ENCODE peak calls at places on chromosomes 5 and 9, in seven cellular contexts. One of them, this sample, is unnamed.

GRCh38 chr9:96554801-96555566 is 64.7 kb downstream of the CDC14B start:
- DNase-seq in SK-N-SH: no peak
- DNase-seq in A549: no peak
- DNase-seq in tibial nerve: no peak
- DNase-seq in stomach: no peak
- DNase-seq in esophagus muscularis mucosa: no peak
- DNase-seq in GM12878: no peak
- DNase-seq in this sample: no peak

GRCh38 chr9:92728831-92729734 is 35.5 kb downstream of the BICD2 start:
- DNase-seq in esophagus muscularis mucosa: no peak
- DNase-seq in A549: no peak
- DNase-seq in tibial nerve: no peak
- DNase-seq in GM12878: no peak
- DNase-seq in SK-N-SH: peak; percentile 77
- DNase-seq in stomach: peak; percentile 25
- DNase-seq in this sample: no peak

GRCh38 chr9:16867571-16868311 is 2.7 kb downstream of the BNC2 start:
- DNase-seq in SK-N-SH: no peak
- DNase-seq in GM12878: no peak
- DNase-seq in stomach: no peak
- DNase-seq in esophagus muscularis mucosa: peak; percentile 94
- DNase-seq in tibial nerve: peak; percentile 38
- DNase-seq in A549: no peak
- DNase-seq in this sample: peak; percentile 50

GRCh38 chr5:78755822-78756429 is 107.4 kb upstream of the LHFPL2 start:
- DNase-seq in GM12878: no peak
- DNase-seq in stomach: no peak
- DNase-seq in SK-N-SH: no peak
- DNase-seq in esophagus muscularis mucosa: no peak
- DNase-seq in A549: no peak
- DNase-seq in tibial nerve: no peak
- DNase-seq in this sample: no peak

GRCh38 chr5:137367951-137368350 is 131.2 kb downstream of the SPOCK1 start:
- DNase-seq in SK-N-SH: no peak
- DNase-seq in stomach: no peak
- DNase-seq in GM12878: no peak
- DNase-seq in esophagus muscularis mucosa: no peak
- DNase-seq in tibial nerve: no peak
- DNase-seq in A549: no peak
- DNase-seq in this sample: no peak

GRCh38 chr9:16289639-16290038 is 580.8 kb downstream of the BNC2 start:
- DNase-seq in GM12878: peak; percentile 31
- DNase-seq in stomach: no peak
- DNase-seq in tibial nerve: no peak
- DNase-seq in SK-N-SH: no peak
- DNase-seq in A549: no peak
- DNase-seq in esophagus muscularis mucosa: no peak
- DNase-seq in this sample: no peak

GRCh38 chr9:93620881-93621820 is 44.8 kb downstream of the PHF2 start:
- DNase-seq in SK-N-SH: no peak
- DNase-seq in tibial nerve: no peak
- DNase-seq in stomach: peak; percentile 46
- DNase-seq in A549: no peak
- DNase-seq in esophagus muscularis mucosa: peak; percentile 83
- DNase-seq in GM12878: no peak
- DNase-seq in this sample: no peak

GRCh38 chr5:71666321-71666720 is 52.8 kb upstream of the CARTPT start:
- DNase-seq in tibial nerve: no peak
- DNase-seq in A549: no peak
- DNase-seq in stomach: no peak
- DNase-seq in SK-N-SH: no peak
- DNase-seq in GM12878: no peak
- DNase-seq in esophagus muscularis mucosa: no peak
- DNase-seq in this sample: no peak

GRCh38 chr5:109880907-109881685 is 191.4 kb downstream of the MAN2A1 start:
- DNase-seq in esophagus muscularis mucosa: no peak
- DNase-seq in stomach: no peak
- DNase-seq in tibial nerve: no peak
- DNase-seq in SK-N-SH: no peak
- DNase-seq in GM12878: no peak
- DNase-seq in A549: no peak
- DNase-seq in this sample: no peak

GRCh38 chr5:153902026-153902425 is 136.7 kb downstream of the FAM114A2 start:
- DNase-seq in SK-N-SH: no peak
- DNase-seq in stomach: no peak
- DNase-seq in tibial nerve: no peak
- DNase-seq in A549: no peak
- DNase-seq in GM12878: no peak
- DNase-seq in esophagus muscularis mucosa: no peak
- DNase-seq in this sample: no peak

GRCh38 chr5:170986598-170986997 is 124.8 kb downstream of the RANBP17 start:
- DNase-seq in stomach: no peak
- DNase-seq in SK-N-SH: peak; percentile 10
- DNase-seq in GM12878: no peak
- DNase-seq in A549: peak; percentile 35
- DNase-seq in tibial nerve: no peak
- DNase-seq in esophagus muscularis mucosa: no peak
- DNase-seq in this sample: no peak

GRCh38 chr9:38018230-38018963 is 50.6 kb downstream of the SHB start:
- DNase-seq in esophagus muscularis mucosa: no peak
- DNase-seq in SK-N-SH: peak; percentile 73
- DNase-seq in tibial nerve: no peak
- DNase-seq in A549: no peak
- DNase-seq in stomach: no peak
- DNase-seq in GM12878: no peak
- DNase-seq in this sample: no peak

GRCh38 chr9:38018964-38019602 is 49.9 kb downstream of the SHB start:
- DNase-seq in stomach: peak; percentile 73
- DNase-seq in GM12878: no peak
- DNase-seq in tibial nerve: no peak
- DNase-seq in SK-N-SH: no peak
- DNase-seq in A549: peak; percentile 73
- DNase-seq in esophagus muscularis mucosa: no peak
- DNase-seq in this sample: no peak

GRCh38 chr9:38017885-38018186 is 51.2 kb downstream of the SHB start:
- DNase-seq in esophagus muscularis mucosa: no peak
- DNase-seq in stomach: no peak
- DNase-seq in tibial nerve: no peak
- DNase-seq in A549: no peak
- DNase-seq in SK-N-SH: no peak
- DNase-seq in GM12878: no peak
- DNase-seq in this sample: no peak

GRCh38 chr9:38016375-38017120 is 52.5 kb downstream of the SHB start:
- DNase-seq in tibial nerve: no peak
- DNase-seq in SK-N-SH: no peak
- DNase-seq in esophagus muscularis mucosa: no peak
- DNase-seq in A549: peak; percentile 53
- DNase-seq in GM12878: no peak
- DNase-seq in stomach: no peak
- DNase-seq in this sample: no peak

GRCh38 chr9:38017149-38017884 is 51.7 kb downstream of the SHB start:
- DNase-seq in SK-N-SH: peak; percentile 80
- DNase-seq in tibial nerve: no peak
- DNase-seq in esophagus muscularis mucosa: no peak
- DNase-seq in A549: peak; percentile 73
- DNase-seq in stomach: peak; percentile 84
- DNase-seq in GM12878: no peak
- DNase-seq in this sample: no peak
- TF ChIP-seq EP300 in SK-N-SH: peak; percentile 43
- TF ChIP-seq EP300 in tibial nerve: no peak
- TF ChIP-seq EP300 in esophagus muscularis mucosa: no peak
- TF ChIP-seq EP300 in A549: no peak
- TF ChIP-seq EP300 in stomach: no peak
- TF ChIP-seq EP300 in GM12878: no peak
- TF ChIP-seq EP300 in this sample: no peak

GRCh38 chr9:89419978-89420394 is 77.9 kb downstream of the SEMA4D start:
- DNase-seq in GM12878: no peak
- DNase-seq in stomach: no peak
- DNase-seq in A549: no peak
- DNase-seq in SK-N-SH: no peak
- DNase-seq in tibial nerve: no peak
- DNase-seq in esophagus muscularis mucosa: no peak
- DNase-seq in this sample: no peak
- H3K4me1 ChIP-seq in GM12878: peaks cover 74% of the 10 kb centered on the region
- H3K4me1 ChIP-seq in stomach: peaks cover 11% of the 10 kb centered on the region
- H3K4me1 ChIP-seq in A549: no peaks in the 10 kb centered on the region
- H3K4me1 ChIP-seq in SK-N-SH: peaks cover 30% of the 10 kb centered on the region
- H3K4me1 ChIP-seq in tibial nerve: no peaks in the 10 kb centered on the region
- H3K4me1 ChIP-seq in esophagus muscularis mucosa: no peaks in the 10 kb centered on the region
- H3K4me1 ChIP-seq in this sample: no peaks in the 10 kb centered on the region

GRCh38 chr5:132467292-132467984 is 23.1 kb downstream of the IRF1 start:
- DNase-seq in tibial nerve: no peak
- DNase-seq in stomach: no peak
- DNase-seq in GM12878: peak; percentile 79
- DNase-seq in esophagus muscularis mucosa: no peak
- DNase-seq in A549: no peak
- DNase-seq in SK-N-SH: no peak
- DNase-seq in this sample: no peak

GRCh38 chr5:132471006-132471907 is 19.3 kb downstream of the IRF1 start:
- DNase-seq in A549: no peak
- DNase-seq in GM12878: no peak
- DNase-seq in tibial nerve: no peak
- DNase-seq in stomach: peak; percentile 23
- DNase-seq in SK-N-SH: no peak
- DNase-seq in esophagus muscularis mucosa: no peak
- DNase-seq in this sample: no peak

GRCh38 chr5:132468665-132469379 is 21.8 kb downstream of the IRF1 start:
- DNase-seq in GM12878: no peak
- DNase-seq in A549: no peak
- DNase-seq in esophagus muscularis mucosa: no peak
- DNase-seq in tibial nerve: no peak
- DNase-seq in SK-N-SH: no peak
- DNase-seq in stomach: peak; percentile 23
- DNase-seq in this sample: no peak

GRCh38 chr5:132470596-132470995 is 20.0 kb downstream of the IRF1 start:
- DNase-seq in GM12878: no peak
- DNase-seq in esophagus muscularis mucosa: no peak
- DNase-seq in A549: no peak
- DNase-seq in tibial nerve: no peak
- DNase-seq in SK-N-SH: no peak
- DNase-seq in stomach: peak; percentile 25
- DNase-seq in this sample: no peak

GRCh38 chr5:132469380-132470372 is 20.9 kb downstream of the IRF1 start:
- DNase-seq in A549: no peak
- DNase-seq in stomach: peak; percentile 24
- DNase-seq in tibial nerve: no peak
- DNase-seq in SK-N-SH: no peak
- DNase-seq in GM12878: no peak
- DNase-seq in esophagus muscularis mucosa: no peak
- DNase-seq in this sample: no peak
- TF ChIP-seq CTCF in A549: peak; percentile 9
- TF ChIP-seq CTCF in stomach: no peak
- TF ChIP-seq CTCF in tibial nerve: no peak
- TF ChIP-seq CTCF in SK-N-SH: no peak
- TF ChIP-seq CTCF in GM12878: peak; percentile 22
- TF ChIP-seq CTCF in esophagus muscularis mucosa: no peak
- TF ChIP-seq CTCF in this sample: no peak

DNA sequence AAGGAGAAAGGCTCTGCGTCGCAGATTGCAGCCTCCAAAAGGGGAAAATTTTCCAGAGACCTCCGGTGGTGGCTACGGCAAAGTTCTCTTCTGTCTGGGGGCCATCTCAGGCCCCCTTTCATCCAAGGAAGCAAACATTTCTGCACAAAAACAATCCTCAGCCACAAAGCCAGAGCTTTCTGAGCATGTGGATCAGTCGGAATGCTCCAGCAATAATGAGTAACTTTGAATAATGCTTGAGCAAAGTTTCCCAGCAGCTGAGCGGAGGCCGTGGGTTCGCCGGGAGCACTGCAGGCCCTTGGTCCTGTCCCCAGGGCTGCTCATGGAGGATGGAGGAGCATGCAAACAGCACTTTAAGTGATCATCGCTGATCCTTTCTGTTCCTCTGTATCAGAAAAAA is 60.2 kb upstream of the UNC5A start:
- DNase-seq in GM12878: no peak
- DNase-seq in esophagus muscularis mucosa: peak; percentile 37
- DNase-seq in SK-N-SH: no peak
- DNase-seq in stomach: no peak
- DNase-seq in tibial nerve: no peak
- DNase-seq in A549: no peak
- DNase-seq in this sample: no peak
- TF ChIP-seq EP300 in GM12878: no peak
- TF ChIP-seq EP300 in esophagus muscularis mucosa: no peak
- TF ChIP-seq EP300 in SK-N-SH: no peak
- TF ChIP-seq EP300 in stomach: no peak
- TF ChIP-seq EP300 in tibial nerve: no peak
- TF ChIP-seq EP300 in A549: no peak
- TF ChIP-seq EP300 in this sample: no peak

GRCh38 chr5:80937591-80937990 is 22.6 kb upstream of the RASGRF2 start:
- DNase-seq in esophagus muscularis mucosa: peak; percentile 79
- DNase-seq in tibial nerve: no peak
- DNase-seq in A549: peak; percentile 17
- DNase-seq in stomach: no peak
- DNase-seq in SK-N-SH: no peak
- DNase-seq in GM12878: no peak
- DNase-seq in this sample: no peak
- H3K4me1 ChIP-seq in esophagus muscularis mucosa: no peaks in the 10 kb centered on the region
- H3K4me1 ChIP-seq in tibial nerve: no peaks in the 10 kb centered on the region
- H3K4me1 ChIP-seq in A549: peaks cover 4% of the 10 kb centered on the region
- H3K4me1 ChIP-seq in stomach: no peaks in the 10 kb centered on the region
- H3K4me1 ChIP-seq in SK-N-SH: no peaks in the 10 kb centered on the region
- H3K4me1 ChIP-seq in GM12878: no peaks in the 10 kb centered on the region
- H3K4me1 ChIP-seq in this sample: no peaks in the 10 kb centered on the region

This sample was measured in ovary.